ENCODE peak calls at places on chromosome 14, in seven cellular contexts. C is left kidney; W is H54; X is heart right ventricle; A is naive thymus-derived CD8-positive, alpha-beta T cell; T is effector memory CD8-positive, alpha-beta T cell; D is activated CD4-positive, alpha-beta T cell treated with anti-CD3 and anti-CD28 coated beads, Interleukin-2, amount 10 ng/mL, durations not matched to agents 7 days and 5 days. S is an unnamed sample.

GRCh38 chr14:56812364-56813103 is 2.3 kb upstream of the OTX2 start:
- DNase-seq in C (peak; percentile 41), W (no peak), X (no peak), A (no peak), T (no peak), D (no peak), S (no peak)

GRCh38 chr14:76926521-76927251 is 100.5 kb downstream of the LRRC74A start:
- DNase-seq in C (peak; percentile 93), W (no peak), X (peak; percentile 57), A (peak; percentile 34), T (peak; percentile 65), D (peak; percentile 88), S (no peak)

GRCh38 chr14:94290197-94290596 is 2.9 kb downstream of the SERPINA10 start:
- DNase-seq in C (no peak), W (no peak), X (no peak), A (no peak), T (no peak), D (no peak), S (no peak)

GRCh38 chr14:36524220-36524837 is 4.3 kb upstream of the NKX2-1 start:
- DNase-seq in C (peak; percentile 37), W (no peak), X (no peak), A (no peak), T (no peak), D (no peak), S (no peak)

GRCh38 chr14:51816031-51816430 is 44.4 kb upstream of the GNG2 start:
- DNase-seq in C (no peak), W (no peak), X (no peak), A (no peak), T (no peak), D (no peak), S (no peak)

GRCh38 chr14:25136811-25137210 is 86.9 kb upstream of the STXBP6 start:
- DNase-seq in C (peak; percentile 29), W (no peak), X (no peak), A (no peak), T (no peak), D (no peak), S (no peak)

GRCh38 chr14:21264025-21264801 is 5.0 kb downstream of the HNRNPC start:
- DNase-seq in C (no peak), W (no peak), X (no peak), A (no peak), T (no peak), D (no peak), S (no peak)

GRCh38 chr14:54475187-54475881 is 13.4 kb downstream of the GMFB start:
- DNase-seq in C (no peak), W (no peak), X (no peak), A (no peak), T (no peak), D (no peak), S (no peak)